ENCODE peak calls at places on chromosomes 1 and 21, in six cellular contexts. Q is GM23338, X is K562, S is HepG2, R is GM12878, A is H1. U is an unnamed sample.

GRCh38 chr1:145708063-145708462 is 895 bp upstream of the PDZK1 start:
- DNase-seq in S (peak; percentile 28), R (no peak), X (no peak), Q (no peak), A (no peak), U (no peak)

GRCh38 chr21:26954591-26955214 is 12.2 kb downstream of the ADAMTS5 start:
- DNase-seq in A (no peak), S (no peak), R (no peak), X (no peak), Q (no peak), U (no peak)

GRCh38 chr1:192260076-192260475 is 56.7 kb upstream of the RGS21 start:
- DNase-seq in R (no peak), X (no peak), A (no peak), S (no peak), Q (no peak), U (no peak)

GRCh38 chr1:54926955-54927354 is 40.0 kb upstream of the DHCR24 start:
- DNase-seq in S (peak; percentile 51), A (no peak), R (no peak), X (no peak), Q (no peak), U (no peak)

GRCh38 chr1:10020668-10021067 is 12.1 kb upstream of the UBE4B start:
- DNase-seq in X (no peak), A (no peak), R (no peak), S (no peak), Q (no peak), U (no peak)

GRCh38 chr1:22527555-22528296 is 35.6 kb upstream of the EPHA8 start:
- DNase-seq in A (no peak), S (no peak), Q (peak; percentile 57), R (no peak), X (no peak), U (no peak)

GRCh38 chr21:14531927-14532326 is 14.2 kb downstream of the SAMSN1 start:
- DNase-seq in A (no peak), Q (no peak), X (no peak), S (no peak), R (no peak), U (no peak)

GRCh38 chr1:167126811-167127210 is 32.9 kb downstream of the STYXL2 start:
- DNase-seq in S (no peak), R (no peak), Q (no peak), A (peak; percentile 33), X (no peak), U (no peak)

GRCh38 chr1:67608661-67609571 is 76.1 kb upstream of the GADD45A start:
- DNase-seq in Q (no peak), R (peak; percentile 5), X (no peak), A (no peak), S (no peak), U (no peak)

GRCh38 chr1:40257313-40257687 is 736 bp upstream of the ZMPSTE24 start:
- DNase-seq in A (no peak), R (no peak), S (no peak), Q (peak; percentile 33), X (no peak), U (no peak)

GRCh38 chr1:217770895-217771294 is 139.8 kb downstream of the SPATA17 start:
- DNase-seq in Q (peak; percentile 41), X (no peak), S (no peak), A (no peak), R (no peak), U (no peak)

GRCh38 chr1:16048573-16049189 is 5.1 kb downstream of the CLCNKB start:
- DNase-seq in R (no peak), A (peak; percentile 97), S (no peak), X (peak; percentile 87), Q (peak; percentile 97), U (peak; percentile 98)

GRCh38 chr1:112700290-112701226 is 6.4 kb downstream of the RHOC start:
- DNase-seq in X (peak; percentile 95), R (peak; percentile 65), Q (peak; percentile 82), A (peak; percentile 83), S (peak; percentile 90), U (peak; percentile 77)

DNA sequence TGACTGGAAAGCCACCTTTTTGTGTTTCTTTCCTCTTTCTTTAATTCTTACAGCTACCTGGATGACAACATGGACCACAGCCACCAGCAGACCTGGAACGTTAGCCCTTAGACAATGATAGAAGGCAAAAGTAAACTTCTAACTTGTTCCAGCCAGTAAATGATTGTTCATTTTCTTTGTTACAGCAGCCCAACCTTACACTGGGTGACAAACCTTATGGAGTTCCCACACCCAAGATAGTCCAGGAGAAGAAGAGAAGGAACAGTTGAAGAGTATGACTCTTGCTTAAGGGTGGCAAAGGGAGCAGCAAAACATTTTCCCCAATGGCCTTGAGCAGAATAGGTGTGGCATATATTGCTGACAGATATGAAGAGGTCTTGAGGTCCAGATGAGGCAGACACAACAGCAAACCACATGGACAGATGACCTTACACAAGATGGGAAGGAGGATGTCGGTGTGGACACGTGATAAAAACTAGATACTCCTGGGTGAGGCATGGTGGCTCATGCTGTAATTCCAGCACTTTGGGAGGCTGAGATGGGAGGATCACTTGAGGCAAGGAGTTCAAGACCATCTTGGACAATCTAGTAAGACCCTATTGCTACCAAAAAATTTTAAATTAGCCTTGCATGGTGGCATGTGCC is 11.8 kb upstream of the FAM76A start:
- DNase-seq in X (no peak), S (no peak), R (no peak), A (no peak), Q (no peak), U (no peak)
- TF ChIP-seq CREB1 in X (no peak), S (no peak), R (no peak), A (no peak), Q (no peak), U (no peak)

GRCh38 chr1:5727871-5728643 is 264.2 kb downstream of the NPHP4 start:
- DNase-seq in A (no peak), Q (no peak), R (no peak), X (no peak), S (no peak), U (peak; percentile 2)
- TF ChIP-seq CREB1 in A (no peak), Q (no peak), R (no peak), X (no peak), S (no peak), U (no peak)

GRCh38 chr1:86991549-86992186 is 77.2 kb downstream of the HS2ST1 start:
- DNase-seq in A (no peak), X (no peak), S (no peak), R (no peak), Q (peak; percentile 30), U (peak; percentile 30)

GRCh38 chr1:86994061-86994460 is 79.6 kb downstream of the HS2ST1 start:
- DNase-seq in Q (no peak), X (no peak), S (no peak), A (no peak), R (no peak), U (no peak)

GRCh38 chr1:86992790-86993189 is 78.4 kb downstream of the HS2ST1 start:
- DNase-seq in S (no peak), R (no peak), X (no peak), A (no peak), Q (no peak), U (no peak)

GRCh38 chr1:86990826-86991225 is 76.4 kb downstream of the HS2ST1 start:
- DNase-seq in Q (no peak), R (no peak), S (no peak), X (no peak), A (no peak), U (no peak)

DNA sequence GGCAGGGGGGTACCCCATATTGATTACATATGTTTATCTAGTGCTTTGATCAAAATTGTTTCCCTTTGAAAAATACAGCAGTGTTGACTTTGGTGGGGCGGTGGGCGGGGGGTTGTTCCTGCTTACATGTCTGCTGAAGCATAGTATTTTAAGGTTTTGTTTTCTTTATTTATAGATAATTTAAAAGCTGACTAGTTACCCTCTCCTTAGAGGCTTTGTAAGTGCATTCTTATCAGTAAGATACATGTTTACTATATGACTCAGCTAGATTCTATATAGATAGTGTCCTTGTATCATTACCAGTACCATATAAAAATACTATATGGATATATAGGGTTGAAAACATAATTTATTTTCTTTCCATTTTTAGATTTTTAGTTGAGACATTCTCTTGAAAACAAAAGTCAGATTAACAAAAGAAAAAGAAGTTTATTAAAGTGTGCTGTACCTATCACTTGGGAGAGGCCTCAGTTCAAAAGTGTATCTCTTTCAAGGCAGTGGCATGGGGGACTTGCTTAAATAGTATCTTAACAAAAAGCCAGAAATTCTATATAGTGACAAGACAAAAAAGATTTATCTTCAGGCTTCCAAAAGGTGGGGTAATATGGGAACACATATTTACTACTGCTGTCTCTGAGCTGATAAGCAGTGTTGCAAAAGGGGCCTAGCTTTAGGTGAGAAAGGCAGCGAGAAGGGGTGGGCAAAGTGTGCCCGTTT is 79.0 kb downstream of the HS2ST1 start:
- DNase-seq in X (no peak), S (peak; percentile 31), A (no peak), R (no peak), Q (no peak), U (no peak)
- TF ChIP-seq CREB1 in X (peak; percentile 22), S (no peak), A (no peak), R (no peak), Q (no peak), U (no peak)

GRCh38 chr1:56429288-56429687 is 150.1 kb downstream of the PLPP3 start:
- DNase-seq in Q (no peak), X (no peak), R (no peak), A (no peak), S (no peak), U (no peak)
- TF ChIP-seq CREB1 in Q (no peak), X (no peak), R (no peak), A (no peak), S (no peak), U (no peak)

DNA sequence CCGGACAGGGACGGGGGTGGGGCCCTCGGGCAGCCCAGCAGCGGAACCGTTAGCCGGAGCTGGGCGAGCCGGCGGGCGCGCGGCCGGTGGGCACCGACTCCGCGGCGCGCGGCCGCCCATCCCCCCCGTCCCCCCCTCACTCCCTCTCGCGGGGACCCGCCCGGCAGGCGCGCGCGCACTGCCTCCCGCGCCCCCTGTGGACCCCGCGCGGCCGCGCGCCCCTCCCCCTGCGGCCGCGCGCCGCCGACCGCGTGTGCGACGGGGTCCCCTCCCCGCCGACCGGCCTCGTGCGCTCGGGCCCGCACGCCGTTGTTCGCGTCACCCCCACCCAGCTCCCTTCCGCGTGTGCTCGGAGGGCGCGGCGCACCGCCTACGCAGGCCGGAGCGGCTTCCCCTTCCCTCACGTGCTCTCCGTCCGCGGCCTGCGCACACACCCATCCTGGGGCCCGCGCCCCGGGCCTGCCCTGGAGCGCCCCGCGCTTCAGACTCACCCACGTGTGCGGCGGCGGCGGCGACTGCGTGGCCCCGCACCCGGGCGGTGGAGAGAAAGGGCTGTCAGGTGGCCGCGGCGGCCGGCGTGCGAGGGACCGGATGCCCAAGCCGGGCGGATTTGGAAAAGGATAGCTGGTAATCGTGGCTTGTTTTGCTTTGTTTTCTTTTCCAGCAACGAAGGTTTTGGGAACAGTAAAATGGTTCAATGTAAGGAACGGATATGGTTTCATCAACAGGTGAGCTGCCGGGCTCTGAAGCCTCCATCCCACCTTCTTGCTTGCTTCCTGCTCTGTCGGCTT is 716 bp downstream of the YBX1 start:
- DNase-seq in Q (peak; percentile 57), X (peak; percentile 92), R (no peak), A (peak; percentile 55), S (peak; percentile 31), U (peak; percentile 43)
- TF ChIP-seq CREB1 in Q (no peak), X (peak; percentile 80), R (peak; percentile 48), A (peak; percentile 26), S (peak; percentile 28), U (no peak)